ENCODE peak calls at places on chromosomes 12 and 14, in seven cellular contexts. R, U, P, V, M, X and J are unnamed samples.

GRCh38 chr12:52367876-52368275 is 595 bp upstream of the KRT85 start:
- DNase-seq in R (no peak), U (no peak), P (no peak), V (no peak), M (no peak), X (no peak), J (no peak)

GRCh38 chr12:1773937-1774655 is 46.3 kb upstream of the LRTM2 start:
- DNase-seq in R (no peak), U (no peak), P (no peak), V (peak; percentile 37), M (no peak), X (peak; percentile 56), J (peak; percentile 57)

GRCh38 chr12:58901664-58902063 is 18.6 kb downstream of the LRIG3 start:
- DNase-seq in R (no peak), U (no peak), P (no peak), V (no peak), M (no peak), X (no peak), J (no peak)

GRCh38 chr12:89789862-89790261 is 81.2 kb upstream of the ATP2B1 start:
- DNase-seq in R (peak; percentile 32), U (no peak), P (peak; percentile 43), V (no peak), M (no peak), X (no peak), J (peak; percentile 31)

GRCh38 chr12:59973515-59973914 is 377.7 kb downstream of the SLC16A7 start:
- DNase-seq in R (peak; percentile 11), U (no peak), P (no peak), V (no peak), M (no peak), X (peak; percentile 62), J (peak; percentile 53)

GRCh38 chr14:74261288-74261687 is 22.0 kb downstream of the VSX2 start:
- DNase-seq in R (no peak), U (no peak), P (no peak), V (no peak), M (no peak), X (no peak), J (no peak)

GRCh38 chr14:70254476-70254961 is 65.8 kb upstream of the SLC8A3 start:
- DNase-seq in R (peak; percentile 29), U (peak; percentile 84), P (no peak), V (peak; percentile 20), M (no peak), X (peak; percentile 8), J (peak; percentile 15)

GRCh38 chr14:54106802-54107377 is 150.3 kb upstream of the BMP4 start:
- DNase-seq in R (peak; percentile 63), U (no peak), P (no peak), V (no peak), M (no peak), X (no peak), J (no peak)

GRCh38 chr12:84842406-84843013 is 70.1 kb downstream of the SLC6A15 start:
- DNase-seq in R (peak; percentile 66), U (peak; percentile 53), P (no peak), V (no peak), M (peak; percentile 3), X (peak; percentile 62), J (peak; percentile 48)

GRCh38 chr12:77070382-77071294 is 5.3 kb upstream of the E2F7 start:
- DNase-seq in R (no peak), U (no peak), P (peak; percentile 48), V (no peak), M (no peak), X (peak; percentile 11), J (no peak)

GRCh38 chr12:112573151-112573550 is 154.4 kb downstream of the PTPN11 start:
- DNase-seq in R (no peak), U (no peak), P (no peak), V (no peak), M (no peak), X (no peak), J (no peak)

DNA sequence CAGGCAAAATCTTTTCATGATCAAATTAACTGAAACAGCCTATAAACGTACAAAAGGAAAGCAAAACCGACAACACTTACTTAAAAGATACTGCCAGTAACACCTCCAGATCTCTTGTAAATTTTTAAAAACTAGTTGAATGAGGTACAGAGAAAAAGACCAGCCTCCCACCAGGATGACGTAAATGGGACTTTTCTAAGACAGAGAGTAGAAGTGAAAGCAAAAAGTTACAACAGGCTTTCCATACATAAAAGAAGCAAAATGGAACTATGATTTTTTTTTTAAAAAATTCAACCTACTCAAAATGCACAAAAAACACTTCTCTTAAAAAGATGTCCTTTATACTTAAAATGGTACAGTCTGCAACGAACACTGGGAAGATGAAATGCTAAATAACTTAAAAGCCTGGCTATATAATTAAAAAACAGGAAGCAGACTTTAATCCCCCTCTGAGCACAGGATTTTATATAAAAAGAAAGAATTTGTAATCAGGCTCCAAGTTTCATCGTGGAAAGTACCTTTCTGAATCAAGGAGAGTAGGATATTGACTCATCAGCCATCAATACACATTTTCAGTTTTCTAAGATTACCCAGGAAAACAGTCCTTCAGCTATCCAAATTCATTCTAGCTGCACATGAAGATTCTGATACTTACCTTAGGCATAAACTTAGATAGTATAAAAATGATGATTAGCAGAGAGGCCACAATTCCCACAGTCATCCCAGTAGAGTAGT is 14.2 kb upstream of the MYO1A start:
- DNase-seq in R (no peak), U (no peak), P (peak; percentile 69), V (no peak), M (peak; percentile 89), X (no peak), J (peak; percentile 48)
- H3K4me3 ChIP-seq in R (no peak overlapping the region), U (no peak overlapping the region), P (peak overlapping the region; percentile 48), V (no peak overlapping the region), M (peak overlapping the region; percentile 15), X (no peak overlapping the region), J (no peak overlapping the region)

GRCh38 chr12:55997535-55997859 is 421 bp downstream of the SUOX start:
- DNase-seq in R (no peak), U (peak; percentile 23), P (no peak), V (no peak), M (no peak), X (no peak), J (no peak)
- H3K4me3 ChIP-seq in R (peak overlapping the region; percentile 90), U (peak overlapping the region; percentile 18), P (peak overlapping the region; percentile 74), V (peak overlapping the region; percentile 71), M (no peak overlapping the region), X (peak overlapping the region; percentile 86), J (peak overlapping the region; percentile 78)

GRCh38 chr14:106203438-106203837 is 677.1 kb downstream of the TMEM121 start:
- DNase-seq in R (no peak), U (no peak), P (no peak), V (no peak), M (no peak), X (no peak), J (no peak)
- H3K4me3 ChIP-seq in R (no peak overlapping the region), U (no peak overlapping the region), P (no peak overlapping the region), V (no peak overlapping the region), M (no peak overlapping the region), X (no peak overlapping the region), J (no peak overlapping the region)

GRCh38 chr12:54561164-54561563 is 11.8 kb downstream of the PDE1B start:
- DNase-seq in R (no peak), U (no peak), P (no peak), V (no peak), M (no peak), X (no peak), J (no peak)
- H3K4me3 ChIP-seq in R (no peak overlapping the region), U (no peak overlapping the region), P (peak overlapping the region; percentile 63), V (no peak overlapping the region), M (peak overlapping the region; percentile 72), X (no peak overlapping the region), J (no peak overlapping the region)

DNA sequence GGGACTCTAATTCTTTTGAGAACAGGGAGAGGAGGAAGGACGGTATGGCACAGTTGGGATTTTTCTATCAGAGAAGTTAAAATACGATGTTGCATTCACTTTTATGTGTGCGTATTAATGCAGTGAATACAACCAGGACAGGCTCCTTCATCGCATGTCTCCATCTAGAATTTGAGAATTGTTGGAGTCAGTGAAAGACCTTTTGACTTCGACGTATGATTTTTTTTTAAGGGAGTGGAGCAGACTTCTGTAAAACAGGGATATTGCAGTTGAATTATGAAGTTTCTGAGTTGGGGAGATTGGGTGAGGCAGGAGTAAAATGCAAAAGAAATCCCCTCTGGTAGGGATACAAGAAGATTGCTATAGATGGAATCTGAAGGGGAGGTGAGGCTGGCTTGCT is 9.6 kb upstream of the TBX3 start:
- DNase-seq in R (no peak), U (no peak), P (no peak), V (no peak), M (no peak), X (no peak), J (no peak)
- H3K4me3 ChIP-seq in R (no peak overlapping the region), U (peak overlapping the region; percentile 26), P (no peak overlapping the region), V (peak overlapping the region; percentile 47), M (no peak overlapping the region), X (no peak overlapping the region), J (no peak overlapping the region)

DNA sequence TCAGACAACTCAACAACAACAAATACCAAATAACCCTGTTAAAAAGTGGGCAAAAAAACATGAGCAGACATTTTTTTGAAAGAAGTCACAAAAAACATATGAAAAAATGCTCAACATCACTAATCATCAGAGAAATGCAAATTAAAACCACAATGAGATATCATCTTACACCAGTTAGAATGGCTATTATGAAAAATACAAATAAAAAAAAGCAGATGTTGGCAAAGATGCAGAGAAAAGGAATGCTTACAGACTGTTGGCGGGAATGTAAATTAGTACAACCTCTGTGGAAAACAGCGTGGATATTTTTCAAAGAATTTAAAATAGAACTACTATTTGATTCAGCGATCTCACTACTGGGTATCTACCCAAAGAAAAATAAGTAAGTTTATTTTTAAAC is 114.0 kb downstream of the SLC38A4 start:
- DNase-seq in R (no peak), U (no peak), P (no peak), V (no peak), M (no peak), X (peak; percentile 62), J (peak; percentile 63)
- H3K4me3 ChIP-seq in R (no peak overlapping the region), U (no peak overlapping the region), P (no peak overlapping the region), V (no peak overlapping the region), M (no peak overlapping the region), X (no peak overlapping the region), J (no peak overlapping the region)

GRCh38 chr12:49967777-49968250 is 4.9 kb upstream of the AQP6 start:
- DNase-seq in R (no peak), U (no peak), P (no peak), V (no peak), M (no peak), X (no peak), J (no peak)
- H3K4me3 ChIP-seq in R (peak overlapping the region; percentile 48), U (no peak overlapping the region), P (no peak overlapping the region), V (peak overlapping the region; percentile 16), M (peak overlapping the region; percentile 81), X (peak overlapping the region; percentile 44), J (peak overlapping the region; percentile 53)

DNA sequence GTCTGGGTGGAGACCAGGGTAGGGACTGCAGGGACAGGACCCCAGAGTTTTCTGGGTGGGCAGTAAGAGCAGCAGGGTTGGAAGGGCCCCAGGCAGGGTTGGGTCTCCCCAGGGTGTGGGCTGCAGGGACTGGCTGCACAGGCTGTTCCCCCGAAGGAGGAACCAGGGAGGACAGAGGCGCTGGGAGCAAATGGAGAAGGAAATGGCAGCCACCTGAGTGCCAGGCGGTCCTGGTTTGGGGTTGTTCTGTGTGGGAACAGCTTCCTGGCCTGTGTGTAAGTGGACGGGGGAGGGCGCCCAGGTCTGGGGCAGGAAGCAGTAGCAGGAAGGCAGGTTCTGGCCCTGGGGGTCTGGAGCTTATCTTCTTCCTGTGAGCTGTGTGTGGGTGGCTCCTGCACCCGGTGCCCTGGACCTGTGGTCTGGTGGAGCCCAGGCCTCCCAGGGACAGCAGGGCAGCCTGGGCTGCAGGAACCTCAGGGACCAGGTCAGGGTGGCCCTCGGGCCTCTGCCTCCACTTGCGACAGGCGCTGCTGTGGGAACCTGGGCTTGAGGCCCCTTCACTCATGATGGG is 372.8 kb downstream of the TMEM121 start:
- DNase-seq in R (no peak), U (no peak), P (no peak), V (no peak), M (no peak), X (no peak), J (no peak)
- H3K4me3 ChIP-seq in R (no peak overlapping the region), U (no peak overlapping the region), P (no peak overlapping the region), V (no peak overlapping the region), M (no peak overlapping the region), X (no peak overlapping the region), J (no peak overlapping the region)